ENCODE peak calls at places on chromosomes 3 and 15, in five cellular contexts. Z is K562, L is breast epithelium, U is HepG2, R is sigmoid colon. K is an unnamed sample.

GRCh38 chr15:99511529-99511864 is 54.3 kb upstream of the MEF2A start:
- DNase-seq in L (no peak), U (no peak), Z (no peak), R (no peak), K (no peak)

GRCh38 chr3:50390523-50391177 is 31.3 kb upstream of the TMEM115 start:
- DNase-seq in R (peak; percentile 70), L (peak; percentile 83), Z (no peak), U (no peak), K (peak; percentile 45)

GRCh38 chr3:190220362-190220761 is 99.7 kb upstream of the P3H2 start:
- DNase-seq in L (no peak), U (no peak), Z (no peak), R (no peak), K (no peak)

GRCh38 chr15:80455668-80456442 is 51.7 kb downstream of the ARNT2 start:
- DNase-seq in Z (peak; percentile 71), U (peak; percentile 44), L (no peak), R (peak; percentile 74), K (peak; percentile 42)

GRCh38 chr3:11170052-11170770 is 15.9 kb downstream of the HRH1 start:
- DNase-seq in R (no peak), L (no peak), Z (no peak), U (no peak), K (no peak)

GRCh38 chr15:77516076-77516475 is 95.4 kb downstream of the HMG20A start:
- DNase-seq in L (no peak), Z (no peak), R (no peak), U (no peak), K (no peak)

GRCh38 chr3:197730200-197730599 is 6.5 kb downstream of the RUBCN start:
- DNase-seq in R (no peak), Z (peak; percentile 25), U (no peak), L (no peak), K (no peak)

GRCh38 chr15:42704492-42704926 is 32.4 kb downstream of the CDAN1 start:
- DNase-seq in L (peak; percentile 33), R (no peak), U (peak; percentile 65), Z (peak; percentile 80), K (peak; percentile 69)

GRCh38 chr3:196712514-196713413 is 587 bp downstream of the PIGX start:
- DNase-seq in U (peak; percentile 14), Z (no peak), R (peak; percentile 78), L (peak; percentile 25), K (peak; percentile 74)

GRCh38 chr3:125129512-125129962 is 73.7 kb upstream of the HEG1 start:
- DNase-seq in R (peak; percentile 91), Z (peak; percentile 19), U (peak; percentile 59), L (no peak), K (peak; percentile 47)

GRCh38 chr3:114499986-114500385 is 206.2 kb downstream of the TIGIT start:
- DNase-seq in Z (no peak), U (no peak), L (no peak), R (no peak), K (no peak)

GRCh38 chr3:101134331-101134730 is 141.1 kb upstream of the ABI3BP start:
- DNase-seq in U (no peak), R (no peak), Z (no peak), L (no peak), K (no peak)

GRCh38 chr3:50817756-50818518 is 143.2 kb downstream of the DOCK3 start:
- DNase-seq in R (no peak), U (no peak), L (no peak), Z (no peak), K (no peak)

GRCh38 chr3:69033470-69033869 is 18.7 kb downstream of the TMF1 start:
- DNase-seq in R (no peak), Z (no peak), L (no peak), U (no peak), K (no peak)

GRCh38 chr3:79247367-79248103 is 520.3 kb downstream of the ROBO1 start:
- DNase-seq in R (peak; percentile 37), U (no peak), L (no peak), Z (no peak), K (no peak)

GRCh38 chr3:18134386-18135082 is 290.6 kb downstream of the SATB1 start:
- DNase-seq in L (no peak), R (no peak), U (no peak), Z (no peak), K (no peak)

DNA sequence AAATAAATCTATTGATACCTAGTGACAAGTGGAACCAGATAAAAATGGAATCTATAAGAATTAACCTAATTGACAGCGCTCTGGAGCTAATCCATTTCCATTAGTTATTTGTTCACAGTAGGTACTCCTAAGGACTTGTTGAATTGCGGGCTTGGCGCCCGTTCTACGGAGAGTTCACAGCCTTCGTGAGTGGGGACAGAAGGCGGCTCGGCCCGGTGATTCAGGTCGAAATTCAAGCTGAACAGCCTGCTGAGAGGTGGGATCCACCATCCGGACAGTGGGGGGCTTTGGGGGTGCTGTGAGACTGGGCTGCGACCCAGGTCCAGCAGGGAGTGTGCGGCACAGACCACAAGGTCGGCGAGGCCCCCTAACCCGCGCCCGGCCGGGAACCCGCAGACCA is 779 bp upstream of the CTNNB1 start:
- DNase-seq in U (peak; percentile 20), Z (peak; percentile 21), L (peak; percentile 40), R (peak; percentile 75), K (peak; percentile 42)
- H3K27ac ChIP-seq in U (peak overlapping the region; percentile 93), Z (no peak overlapping the region), L (peak overlapping the region; percentile 99), R (peak overlapping the region; percentile 96), K (peak overlapping the region; percentile 100)

DNA sequence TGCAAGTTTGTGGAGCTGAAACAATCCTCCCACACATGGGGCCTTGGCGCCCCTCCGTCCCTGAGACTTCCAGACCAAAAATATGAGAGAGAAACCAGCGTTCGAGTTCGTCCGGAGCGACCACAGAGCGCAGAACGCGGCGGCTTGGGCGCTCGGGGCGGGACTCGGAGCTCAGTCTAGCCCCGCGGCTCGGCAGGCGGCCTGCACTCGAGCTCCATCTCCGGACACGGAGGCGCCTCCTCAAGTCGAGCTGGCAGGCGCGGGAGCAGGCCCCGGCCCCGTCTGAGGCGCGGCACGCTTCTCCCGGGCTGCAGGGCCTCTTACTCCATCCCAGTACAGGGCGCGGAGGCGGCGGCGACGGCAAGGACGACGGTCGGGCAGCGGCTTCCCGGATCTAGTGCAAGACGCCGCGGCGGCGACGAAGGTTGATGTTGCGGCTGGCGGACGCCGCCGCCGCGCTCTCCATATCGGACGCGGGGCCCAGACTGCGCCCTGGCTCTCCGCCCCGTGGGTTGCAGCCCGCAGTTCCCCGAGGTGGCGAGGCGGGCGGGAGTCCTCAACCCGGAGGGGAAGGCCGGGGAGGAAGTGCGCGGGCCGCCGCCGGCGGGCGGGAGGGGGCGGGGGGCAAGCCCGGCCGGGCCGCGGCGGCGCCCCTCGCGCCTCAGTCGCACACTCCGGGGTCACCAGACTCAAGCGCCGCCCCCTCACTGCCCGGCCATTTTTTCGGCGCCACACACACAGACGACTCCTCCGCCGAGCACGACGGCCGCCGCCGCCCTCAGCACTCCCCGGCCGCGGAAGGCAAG is 674 bp downstream of the MSL2 start:
- DNase-seq in Z (peak; percentile 67), U (peak; percentile 61), R (peak; percentile 90), L (peak; percentile 68), K (peak; percentile 67)
- TF ChIP-seq POLR2AphosphoS5 in Z (no peak), U (no peak), R (no peak), L (peak; percentile 17), K (peak; percentile 57)

DNA sequence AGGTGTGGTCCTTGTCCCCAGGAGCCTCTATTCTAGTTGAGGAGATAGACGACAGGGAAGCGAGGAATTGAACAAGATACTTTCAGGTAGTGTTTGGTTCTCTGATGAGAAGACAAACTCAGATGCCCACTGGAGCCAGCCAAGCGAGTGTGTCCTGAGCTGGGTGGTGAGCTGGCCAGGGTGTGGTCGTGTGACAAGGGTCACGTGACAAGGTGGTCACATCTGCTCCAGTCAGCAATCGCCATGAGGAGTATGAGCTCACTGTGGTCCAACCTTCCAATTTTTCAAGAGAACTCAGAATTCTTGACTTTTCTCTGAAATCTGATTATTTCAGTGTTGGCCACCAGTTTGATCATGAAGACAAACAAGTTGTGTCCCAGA is 39.5 kb downstream of the SLC6A6 start:
- DNase-seq in R (no peak), U (no peak), Z (no peak), L (no peak), K (no peak)
- TF ChIP-seq POLR2A in R (no peak), U (no peak), Z (no peak), L (no peak), K (no peak)

GRCh38 chr3:123349566-123350450 is 99.1 kb downstream of the ADCY5 start:
- DNase-seq in R (peak; percentile 55), U (no peak), Z (no peak), L (no peak), K (no peak)
- H3K27ac ChIP-seq in R (no peak overlapping the region), U (no peak overlapping the region), Z (no peak overlapping the region), L (no peak overlapping the region), K (no peak overlapping the region)

DNA sequence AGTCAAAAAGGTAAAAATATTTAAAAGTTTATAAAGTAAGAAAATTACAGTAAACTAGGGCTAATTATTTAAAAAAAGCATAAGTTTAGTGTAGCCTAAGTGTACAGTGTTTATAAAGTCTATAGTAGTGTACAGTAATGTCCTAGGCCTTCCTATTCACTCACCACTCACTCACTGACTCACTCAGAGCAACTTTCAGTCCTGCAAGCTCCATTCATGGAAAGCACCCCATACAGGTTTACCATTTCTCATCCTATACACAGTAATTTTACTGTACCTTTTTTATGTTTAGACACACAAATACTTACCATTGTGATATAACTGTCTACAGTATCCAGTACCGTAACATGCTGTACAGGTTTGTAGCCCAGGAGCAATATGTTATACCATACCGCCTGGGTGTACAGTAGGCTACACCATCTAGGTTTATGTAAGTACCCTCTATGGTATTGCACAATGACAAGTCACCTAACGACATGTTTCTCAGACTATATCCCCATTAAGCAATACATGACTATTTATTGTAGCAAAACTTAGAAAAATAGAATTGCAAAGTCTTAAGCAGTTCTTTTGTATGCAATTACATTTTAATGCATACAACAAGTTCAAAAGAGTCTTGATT is 19.5 kb downstream of the AVEN start:
- DNase-seq in U (no peak), L (no peak), R (no peak), Z (no peak), K (no peak)
- TF ChIP-seq POLR2AphosphoS5 in U (no peak), L (no peak), R (no peak), Z (no peak), K (no peak)

DNA sequence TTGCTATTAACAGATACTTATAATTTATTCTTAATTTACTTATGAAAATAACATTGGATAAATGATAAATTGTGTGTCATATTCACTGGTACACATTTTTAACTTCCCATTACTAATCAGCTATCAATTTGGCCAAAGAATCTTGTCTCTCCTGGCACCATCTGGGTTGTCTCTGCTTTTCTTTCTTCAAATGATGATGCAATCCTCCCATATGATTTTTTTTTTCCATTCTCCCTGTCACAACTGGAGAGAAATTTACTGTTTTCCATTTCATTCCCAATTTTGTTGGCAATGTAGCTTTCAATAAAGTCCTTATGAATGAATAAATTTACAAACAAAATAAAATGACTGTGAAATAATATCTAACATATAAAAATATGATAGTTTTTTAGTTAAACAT is 743.7 kb upstream of the EPHA6 start:
- DNase-seq in U (no peak), R (no peak), Z (no peak), L (no peak), K (no peak)
- TF ChIP-seq POLR2A in U (no peak), R (no peak), Z (no peak), L (no peak), K (no peak)

K was measured in transverse colon.